ENCODE peak calls at places on chromosomes 12 and 14, in ten cellular contexts. I is B cell, E is nucleus accumbens, Q is iPS-NIHi11, Y is dorsolateral prefrontal cortex, G is cardiac muscle cell, P is left ventricle myocardium superior, H is iris pigment epithelial cell, F is choroid plexus epithelial cell, S is ACHN. B is an unnamed sample.

GRCh38 chr12:3225796-3226180 is 148.6 kb downstream of the TSPAN9 start:
- DNase-seq in I (no peak), E (no peak), Q (no peak), Y (no peak), G (no peak), P (no peak), H (peak; percentile 57), F (peak; percentile 45), S (no peak), B (no peak)

GRCh38 chr12:75641031-75641780 is 129.8 kb upstream of the KRR1 start:
- DNase-seq in I (no peak), E (no peak), Q (peak; percentile 20), Y (no peak), G (no peak), P (no peak), H (peak; percentile 98), F (peak; percentile 97), S (peak; percentile 67), B (no peak)

GRCh38 chr14:104587641-104588040 is 8.1 kb downstream of the C14orf180 start:
- DNase-seq in I (no peak), E (no peak), Q (peak; percentile 63), Y (no peak), G (no peak), P (no peak), H (no peak), F (no peak), S (no peak), B (no peak)

GRCh38 chr14:103118019-103118662 is 5.1 kb upstream of the TNFAIP2 start:
- DNase-seq in I (no peak), E (peak; percentile 43), Q (no peak), Y (no peak), G (no peak), P (peak; percentile 89), H (no peak), F (no peak), S (no peak), B (no peak)

GRCh38 chr12:108612788-108613282 is 15.0 kb upstream of the TMEM119 start:
- DNase-seq in I (no peak), E (no peak), Q (peak; percentile 76), Y (no peak), G (no peak), P (no peak), H (no peak), F (peak; percentile 54), S (no peak), B (no peak)

GRCh38 chr14:70585221-70585620 is 15.2 kb downstream of the MED6 start:
- DNase-seq in I (no peak), E (no peak), Q (peak; percentile 13), Y (no peak), G (no peak), P (no peak), H (no peak), F (peak; percentile 13), S (no peak), B (no peak)

GRCh38 chr14:102510616-102511520 is 1.3 kb upstream of the ANKRD9 start:
- DNase-seq in I (no peak), E (no peak), Q (peak; percentile 84), Y (no peak), G (peak; percentile 88), P (peak; percentile 74), H (no peak), F (no peak), S (no peak), B (no peak)

GRCh38 chr14:104119119-104119699 is 19.2 kb upstream of the KIF26A start:
- DNase-seq in I (no peak), E (no peak), Q (no peak), Y (no peak), G (no peak), P (peak; percentile 10), H (no peak), F (no peak), S (no peak), B (no peak)

GRCh38 chr12:62717636-62718035 is 217.3 kb downstream of the PPM1H start:
- DNase-seq in I (no peak), E (no peak), Q (no peak), Y (no peak), G (no peak), P (no peak), H (no peak), F (no peak), S (no peak), B (no peak)

GRCh38 chr12:113439606-113440030 is 17.4 kb downstream of the SDSL start:
- DNase-seq in I (no peak), E (peak; percentile 10), Q (peak; percentile 90), Y (peak; percentile 14), G (peak; percentile 83), P (peak; percentile 47), H (peak; percentile 34), F (peak; percentile 56), S (peak; percentile 60), B (no peak)

B was measured in cerebellar nuclear complex.